ENCODE peak calls at places on chromosomes 4 and X, in eight cellular contexts. M, P, T, C, D, N, F and Y are unnamed samples.

GRCh38 chrX:104459796-104460195 is 106.2 kb upstream of the IL1RAPL2 start:
- DNase-seq in M (no peak), P (no peak), F (no peak), N (no peak), T (no peak), D (no peak), C (no peak), Y (no peak)

GRCh38 chr4:140240237-140240636 is 86.3 kb upstream of the MAML3 start:
- DNase-seq in M (no peak), C (no peak), N (no peak), P (no peak), F (no peak), D (no peak), T (no peak), Y (no peak)

GRCh38 chr4:11904117-11904535 is 475.4 kb upstream of the HS3ST1 start:
- DNase-seq in C (peak), P (peak), N (no peak), D (no peak), M (no peak), T (no peak), F (no peak), Y (no peak)

GRCh38 chr4:65917486-65917885 is 247.2 kb upstream of the EPHA5 start:
- DNase-seq in M (no peak), C (no peak), N (peak), F (no peak), D (no peak), T (peak), P (peak), Y (no peak)

GRCh38 chrX:39052751-39053150 is 251.5 kb downstream of the MID1IP1 start:
- DNase-seq in N (no peak), M (no peak), D (no peak), T (no peak), F (no peak), P (no peak), C (no peak), Y (no peak)

GRCh38 chrX:13432376-13432775 is 112.5 kb upstream of the ATXN3L start:
- DNase-seq in T (peak), N (peak), P (peak), D (no peak), M (no peak), F (peak), C (peak), Y (no peak)

GRCh38 chr4:617644-618330 is 7.6 kb upstream of the PDE6B start:
- DNase-seq in M (no peak), C (no peak), T (no peak), F (no peak), P (no peak), N (no peak), D (no peak), Y (no peak)

GRCh38 chrX:24761306-24761705 is 67.6 kb downstream of the POLA1 start:
- DNase-seq in N (no peak), C (no peak), M (no peak), D (no peak), P (no peak), T (no peak), F (no peak), Y (no peak)

GRCh38 chr4:164536829-164537228 is 217.1 kb upstream of the SMIM31 start:
- DNase-seq in C (no peak), F (no peak), P (peak), T (peak), D (no peak), N (no peak), M (no peak), Y (no peak)

GRCh38 chr4:87864321-87864720 is 31.6 kb downstream of the MEPE start:
- DNase-seq in D (no peak), N (no peak), T (no peak), C (no peak), M (no peak), F (no peak), P (no peak), Y (no peak)

GRCh38 chrX:109830704-109831206 is 97.7 kb upstream of the ACSL4 start:
- DNase-seq in N (no peak), M (no peak), D (no peak), C (no peak), F (no peak), T (peak), P (peak), Y (no peak)

GRCh38 chrX:8815460-8816065 is 14.4 kb upstream of the FAM9A start:
- DNase-seq in M (peak), C (no peak), D (peak), P (peak), N (no peak), F (no peak), T (peak), Y (no peak)

GRCh38 chrX:116317409-116317808 is 119.0 kb upstream of the SLC6A14 start:
- DNase-seq in P (peak), F (no peak), C (peak), T (peak), N (no peak), M (peak), D (peak), Y (no peak)

GRCh38 chr4:88335092-88335665 is 43.5 kb upstream of the HERC6 start:
- DNase-seq in D (no peak), N (no peak), T (peak), C (no peak), P (peak), M (no peak), F (no peak), Y (no peak)

GRCh38 chr4:87989765-87990164 is 14.3 kb downstream of the SPP1 start:
- DNase-seq in T (no peak), N (no peak), F (no peak), D (no peak), C (no peak), M (no peak), P (no peak), Y (no peak)

GRCh38 chr4:38050560-38051350 is 90.6 kb downstream of the PTTG2 start:
- DNase-seq in C (no peak), F (no peak), M (no peak), D (no peak), P (peak), N (no peak), T (no peak), Y (no peak)

GRCh38 chrX:74270393-74270792 is 33.6 kb upstream of the ZCCHC13 start:
- DNase-seq in C (no peak), P (no peak), N (no peak), D (no peak), T (no peak), F (no peak), M (no peak), Y (no peak)

GRCh38 chr4:72094054-72094780 is 62.4 kb downstream of the NPFFR2 start:
- DNase-seq in T (no peak), F (no peak), M (peak), C (no peak), D (no peak), N (no peak), P (no peak), Y (no peak)

GRCh38 chr4:184529283-184529682 is 54.9 kb upstream of the IRF2 start:
- DNase-seq in M (no peak), N (no peak), P (peak), D (no peak), T (peak), C (no peak), F (no peak), Y (no peak)